ENCODE peak calls at places on chromosomes 5 and 9, in eight cellular contexts. One of them, this sample, is unnamed.

GRCh38 chr9:131701789-131702337 is 38.0 kb downstream of the RAPGEF1 start:
- DNase-seq in stomach: no peak
- DNase-seq in effector memory CD8-positive, alpha-beta T cell: no peak
- DNase-seq in HCT116: no peak
- DNase-seq in NCI-H748 treated with DMSO at 0.1 percent for 48 hours: no peak
- DNase-seq in fibroblast of the conjunctiva: no peak
- DNase-seq in GM03348: no peak
- DNase-seq in endothelial cell of umbilical vein: no peak
- DNase-seq in this sample: no peak

GRCh38 chr5:170747851-170748250 is 35.7 kb upstream of the GABRP start:
- DNase-seq in GM03348: no peak
- DNase-seq in stomach: no peak
- DNase-seq in effector memory CD8-positive, alpha-beta T cell: no peak
- DNase-seq in NCI-H748 treated with DMSO at 0.1 percent for 48 hours: no peak
- DNase-seq in endothelial cell of umbilical vein: peak
- DNase-seq in HCT116: peak
- DNase-seq in fibroblast of the conjunctiva: no peak
- DNase-seq in this sample: no peak

GRCh38 chr9:80605129-80605528 is 1033.4 kb downstream of the TLE4 start:
- DNase-seq in stomach: no peak
- DNase-seq in HCT116: no peak
- DNase-seq in NCI-H748 treated with DMSO at 0.1 percent for 48 hours: peak
- DNase-seq in fibroblast of the conjunctiva: peak
- DNase-seq in GM03348: peak
- DNase-seq in endothelial cell of umbilical vein: peak
- DNase-seq in effector memory CD8-positive, alpha-beta T cell: no peak
- DNase-seq in this sample: no peak

GRCh38 chr5:171365351-171365750 is 22.3 kb upstream of the NPM1 start:
- DNase-seq in GM03348: no peak
- DNase-seq in stomach: no peak
- DNase-seq in fibroblast of the conjunctiva: no peak
- DNase-seq in endothelial cell of umbilical vein: peak
- DNase-seq in effector memory CD8-positive, alpha-beta T cell: no peak
- DNase-seq in HCT116: no peak
- DNase-seq in NCI-H748 treated with DMSO at 0.1 percent for 48 hours: no peak
- DNase-seq in this sample: no peak

GRCh38 chr9:137556069-137556838 is 4.6 kb downstream of the MRPL41 start:
- DNase-seq in stomach: peak
- DNase-seq in effector memory CD8-positive, alpha-beta T cell: no peak
- DNase-seq in GM03348: no peak
- DNase-seq in NCI-H748 treated with DMSO at 0.1 percent for 48 hours: no peak
- DNase-seq in HCT116: no peak
- DNase-seq in fibroblast of the conjunctiva: no peak
- DNase-seq in endothelial cell of umbilical vein: no peak
- DNase-seq in this sample: no peak

GRCh38 chr9:119333507-119334229 is 35.6 kb downstream of the BRINP1 start:
- DNase-seq in NCI-H748 treated with DMSO at 0.1 percent for 48 hours: no peak
- DNase-seq in effector memory CD8-positive, alpha-beta T cell: no peak
- DNase-seq in endothelial cell of umbilical vein: no peak
- DNase-seq in HCT116: no peak
- DNase-seq in fibroblast of the conjunctiva: no peak
- DNase-seq in stomach: no peak
- DNase-seq in GM03348: no peak
- DNase-seq in this sample: no peak

GRCh38 chr5:151171521-151171920 is 13.9 kb upstream of the ANXA6 start:
- DNase-seq in HCT116: no peak
- DNase-seq in NCI-H748 treated with DMSO at 0.1 percent for 48 hours: no peak
- DNase-seq in fibroblast of the conjunctiva: no peak
- DNase-seq in stomach: no peak
- DNase-seq in effector memory CD8-positive, alpha-beta T cell: no peak
- DNase-seq in endothelial cell of umbilical vein: no peak
- DNase-seq in GM03348: no peak
- DNase-seq in this sample: no peak

GRCh38 chr5:82863260-82863659 is 213.9 kb downstream of the TMEM167A start:
- DNase-seq in HCT116: no peak
- DNase-seq in NCI-H748 treated with DMSO at 0.1 percent for 48 hours: peak
- DNase-seq in stomach: no peak
- DNase-seq in fibroblast of the conjunctiva: no peak
- DNase-seq in effector memory CD8-positive, alpha-beta T cell: no peak
- DNase-seq in endothelial cell of umbilical vein: no peak
- DNase-seq in GM03348: no peak
- DNase-seq in this sample: peak

GRCh38 chr9:128249914-128250838 is 25.6 kb downstream of the GOLGA2 start:
- DNase-seq in fibroblast of the conjunctiva: peak
- DNase-seq in endothelial cell of umbilical vein: peak
- DNase-seq in GM03348: peak
- DNase-seq in stomach: peak
- DNase-seq in effector memory CD8-positive, alpha-beta T cell: peak
- DNase-seq in HCT116: peak
- DNase-seq in NCI-H748 treated with DMSO at 0.1 percent for 48 hours: peak
- DNase-seq in this sample: no peak

This sample was measured in hippocampal formation.